ENCODE peak calls at places on chromosome 22, in six cellular contexts. L, Z, D, G, J and A are unnamed samples.

GRCh38 chr22:30212363-30212995 is 34.1 kb downstream of the LIF start:
- DNase-seq in L (no peak), Z (peak; percentile 46), J (no peak), G (no peak), D (peak; percentile 90), A (peak; percentile 94)

GRCh38 chr22:19793161-19793560 is 32.6 kb downstream of the TBX1 start:
- DNase-seq in D (no peak), Z (no peak), J (no peak), G (no peak), L (no peak), A (no peak)

GRCh38 chr22:46652930-46653331 is 32.7 kb downstream of the GRAMD4 start:
- DNase-seq in J (no peak), D (peak; percentile 64), G (no peak), Z (no peak), L (no peak), A (peak; percentile 54)

GRCh38 chr22:24553597-24554315 is 1.2 kb downstream of the GUCD1 start:
- DNase-seq in J (peak; percentile 55), Z (no peak), G (no peak), L (no peak), D (no peak), A (peak; percentile 3)

GRCh38 chr22:27240298-27240885 is 561.2 kb downstream of the MN1 start:
- DNase-seq in G (no peak), L (no peak), J (no peak), Z (no peak), D (no peak), A (no peak)

GRCh38 chr22:38543822-38544221 is 26.2 kb downstream of the DMC1 start:
- DNase-seq in Z (no peak), D (no peak), J (no peak), L (no peak), G (no peak), A (no peak)

GRCh38 chr22:35355744-35356420 is 25.0 kb upstream of the HMOX1 start:
- DNase-seq in D (peak; percentile 27), Z (no peak), L (no peak), J (no peak), G (no peak), A (no peak)

GRCh38 chr22:31223786-31224191 is 11.7 kb downstream of the LIMK2 start:
- DNase-seq in J (no peak), L (no peak), G (no peak), Z (no peak), D (no peak), A (no peak)

GRCh38 chr22:47092896-47093311 is 330.5 kb downstream of the TBC1D22A start:
- DNase-seq in J (no peak), Z (no peak), D (peak; percentile 70), L (no peak), G (no peak), A (peak; percentile 63)

GRCh38 chr22:44362249-44363040 is 49.7 kb upstream of the SHISAL1 start:
- DNase-seq in J (no peak), Z (no peak), L (no peak), G (no peak), D (peak; percentile 29), A (no peak)

GRCh38 chr22:26890870-26891269 is 233.5 kb downstream of the MIAT start:
- DNase-seq in D (no peak), J (no peak), Z (no peak), L (no peak), G (no peak), A (no peak)

GRCh38 chr22:50276143-50276542 is 6.0 kb upstream of the MAPK11 start:
- DNase-seq in J (peak; percentile 91), Z (no peak), G (peak; percentile 52), D (peak; percentile 51), L (peak; percentile 52), A (peak; percentile 49)

GRCh38 chr22:23256986-23257888 is 76.9 kb downstream of the BCR start:
- DNase-seq in D (peak; percentile 51), Z (no peak), J (no peak), G (no peak), L (no peak), A (no peak)

GRCh38 chr22:28986366-28986765 is 75.3 kb downstream of the C22orf31 start:
- DNase-seq in D (peak; percentile 54), G (no peak), L (no peak), J (no peak), Z (no peak), A (peak; percentile 40)

GRCh38 chr22:47333625-47334024 is 571.2 kb downstream of the TBC1D22A start:
- DNase-seq in J (no peak), G (no peak), L (no peak), D (peak; percentile 96), Z (no peak), A (peak; percentile 58)

GRCh38 chr22:39405346-39406085 is 5.9 kb downstream of the TAB1 start:
- DNase-seq in J (no peak), G (no peak), Z (no peak), L (no peak), D (peak; percentile 65), A (peak; percentile 60)

GRCh38 chr22:40487663-40488249 is 117.4 kb downstream of the SGSM3 start:
- DNase-seq in G (no peak), D (peak; percentile 61), J (peak; percentile 61), Z (no peak), L (peak; percentile 13), A (peak; percentile 53)

GRCh38 chr22:20282901-20283673 is 15.0 kb upstream of the RTN4R start:
- DNase-seq in L (no peak), G (no peak), Z (no peak), J (no peak), D (no peak), A (no peak)